ENCODE peak calls at places on chromosome 11, in six cellular contexts. F is fibroblast of lung; N is heart right ventricle; L is CD8-positive, alpha-beta T cell; D is GM23338; B is mesenchymal stem cell. P is an unnamed sample. For H3K4me1, the result is how much of the 10 kb centered on the place peaks cover.

GRCh38 chr11:36164522-36165250 is 124.5 kb downstream of the COMMD9 start:
- DNase-seq in F (peak), N (no peak), L (no peak), D (no peak), B (peak), P (no peak)

GRCh38 chr11:43327987-43328386 is 16.2 kb downstream of the API5 start:
- DNase-seq in F (peak), N (no peak), L (no peak), D (no peak), B (peak), P (no peak)

GRCh38 chr11:130631119-130631518 is 182.7 kb downstream of the ADAMTS15 start:
- DNase-seq in F (peak), N (no peak), L (no peak), D (no peak), B (peak), P (no peak)

GRCh38 chr11:13105237-13105844 is 96.2 kb downstream of the RASSF10 start:
- DNase-seq in F (no peak), N (peak), L (no peak), D (no peak), B (no peak), P (no peak)

GRCh38 chr11:2419638-2420501 is 19.3 kb downstream of the TSSC4 start:
- DNase-seq in F (peak), N (peak), L (peak), D (peak), B (peak), P (peak)

GRCh38 chr11:24593332-24593731 is 96.5 kb downstream of the LUZP2 start:
- DNase-seq in F (no peak), N (no peak), L (no peak), D (no peak), B (no peak), P (no peak)

GRCh38 chr11:87290304-87290922 is 252.7 kb downstream of the TMEM135 start:
- DNase-seq in F (peak), N (no peak), L (no peak), D (peak), B (peak), P (peak)

GRCh38 chr11:62451243-62451626 is 32.4 kb downstream of the SCGB1A1 start:
- DNase-seq in F (no peak), N (no peak), L (no peak), D (no peak), B (no peak), P (no peak)

GRCh38 chr11:120401506-120401905 is 65.3 kb downstream of the ARHGEF12 start:
- DNase-seq in F (no peak), N (no peak), L (no peak), D (no peak), B (peak), P (no peak)

GRCh38 chr11:46369458-46370152 is 11.9 kb upstream of the MDK start:
- DNase-seq in F (peak), N (no peak), L (peak), D (peak), B (peak), P (peak)

GRCh38 chr11:104781719-104782376 is 116.4 kb downstream of the CASP12 start:
- DNase-seq in F (no peak), N (no peak), L (no peak), D (peak), B (no peak), P (no peak)

GRCh38 chr11:88284306-88285057 is 53.1 kb downstream of the CTSC start:
- DNase-seq in F (peak), N (peak), L (no peak), D (no peak), B (no peak), P (no peak)

GRCh38 chr11:20261526-20261925 is 101.3 kb upstream of the DBX1 start:
- DNase-seq in F (no peak), N (no peak), L (no peak), D (no peak), B (no peak), P (no peak)

GRCh38 chr11:64489831-64490441 is 101.1 kb upstream of the SLC22A12 start:
- DNase-seq in F (peak), N (peak), L (peak), D (peak), B (peak), P (peak)

GRCh38 chr11:2217211-2218081 is 45.8 kb upstream of the TH start:
- DNase-seq in F (no peak), N (no peak), L (peak), D (no peak), B (no peak), P (no peak)

GRCh38 chr11:112610494-112610893 is 349.8 kb upstream of the PLET1 start:
- DNase-seq in F (no peak), N (no peak), L (no peak), D (no peak), B (no peak), P (no peak)

GRCh38 chr11:19187101-19187500 is 14.7 kb downstream of the CSRP3 start:
- DNase-seq in F (no peak), N (no peak), L (no peak), D (no peak), B (peak), P (no peak)

GRCh38 chr11:17846852-17847453 is 112.4 kb downstream of the KCNC1 start:
- DNase-seq in F (peak), N (peak), L (no peak), D (peak), B (no peak), P (peak)

GRCh38 chr11:23010790-23011340 is 150.6 kb upstream of the CCDC179 start:
- DNase-seq in F (no peak), N (no peak), L (no peak), D (no peak), B (no peak), P (no peak)

GRCh38 chr11:80960331-80961095 is 1519.7 kb upstream of the TENM4 start:
- DNase-seq in F (no peak), N (no peak), L (no peak), D (peak), B (no peak), P (no peak)

GRCh38 chr11:78715639-78716311 is 141.1 kb upstream of the NARS2 start:
- DNase-seq in F (peak), N (no peak), L (no peak), D (peak), B (peak), P (peak)

GRCh38 chr11:129852125-129852740 is 36.6 kb downstream of the TMEM45B start:
- DNase-seq in F (no peak), N (no peak), L (no peak), D (no peak), B (no peak), P (no peak)

GRCh38 chr11:125049393-125049792 is 13.7 kb upstream of the SLC37A2 start:
- DNase-seq in F (no peak), N (no peak), L (no peak), D (no peak), B (no peak), P (no peak)

GRCh38 chr11:3160252-3161031 is 4.7 kb downstream of the OSBPL5 start:
- DNase-seq in F (peak), N (peak), L (no peak), D (peak), B (peak), P (peak)

GRCh38 chr11:16607675-16608644 is 130.5 kb upstream of the C11orf58 start:
- DNase-seq in F (peak), N (peak), L (no peak), D (peak), B (peak), P (peak)

GRCh38 chr11:61488651-61489291 is 19.8 kb upstream of the LRRC10B start:
- DNase-seq in F (peak), N (peak), L (no peak), D (peak), B (peak), P (peak)

GRCh38 chr11:124793466-124794278 is 6.5 kb downstream of the MSANTD2 start:
- DNase-seq in F (peak), N (peak), L (peak), D (peak), B (peak), P (peak)

GRCh38 chr11:115961168-115962003 is 457.2 kb upstream of the CADM1 start:
- DNase-seq in F (no peak), N (no peak), L (no peak), D (no peak), B (no peak), P (peak)

GRCh38 chr11:77619576-77620198 is 17.9 kb downstream of the CLNS1A start:
- DNase-seq in F (peak), N (no peak), L (peak), D (peak), B (peak), P (peak)

GRCh38 chr11:12827929-12828812 is 153.9 kb downstream of the TEAD1 start:
- DNase-seq in F (peak), N (peak), L (no peak), D (peak), B (peak), P (peak)

GRCh38 chr11:126059238-126059761 is 3.4 kb downstream of the CDON start:
- DNase-seq in F (no peak), N (no peak), L (no peak), D (peak), B (no peak), P (peak)

GRCh38 chr11:3104961-3105790 is 48.0 kb upstream of the CARS1 start:
- DNase-seq in F (no peak), N (no peak), L (no peak), D (no peak), B (no peak), P (no peak)

GRCh38 chr11:128584253-128584652 is 3.1 kb downstream of the ETS1 start:
- DNase-seq in F (no peak), N (no peak), L (no peak), D (peak), B (no peak), P (no peak)
- H3K4me1 ChIP-seq in F (under half), N (under half), L (under half), D (half or more), B (under half), P (under half)

DNA sequence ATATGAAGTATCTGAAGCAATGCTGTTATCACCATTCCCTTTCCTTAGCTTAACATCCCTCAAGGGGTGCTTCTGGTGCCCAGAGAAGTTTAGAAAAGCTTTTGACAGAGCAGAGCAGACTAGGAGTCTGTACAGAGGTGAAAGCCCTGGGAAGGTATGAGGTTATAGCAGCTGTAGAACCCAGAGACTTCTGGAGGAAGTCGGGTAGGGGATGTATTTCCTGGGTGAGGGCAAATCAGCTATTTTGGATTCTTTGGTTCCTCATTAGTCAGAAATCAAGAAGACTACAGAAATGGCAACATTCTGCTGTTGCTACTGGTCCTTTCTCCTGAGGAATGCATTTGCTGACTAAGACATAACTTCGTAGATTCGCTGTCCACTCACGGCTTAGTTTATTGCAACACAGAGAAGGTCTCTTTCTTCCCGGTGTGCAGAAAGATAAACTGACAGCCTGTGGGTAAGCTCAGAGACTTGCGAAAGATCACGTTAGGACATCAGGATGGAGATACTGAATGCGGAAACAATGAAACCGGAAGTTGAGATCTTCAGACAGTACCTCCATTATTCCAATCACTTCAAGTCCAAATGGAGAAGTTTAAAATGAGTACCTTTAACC is 25.3 kb upstream of the SESN3 start:
- DNase-seq in F (peak), N (no peak), L (no peak), D (no peak), B (peak), P (no peak)
- H3K4me1 ChIP-seq in F (under half), N (under half), L (under half), D (under half), B (under half), P (under half)

GRCh38 chr11:128588086-128588485 is 728 bp upstream of the ETS1 start:
- DNase-seq in F (peak), N (no peak), L (no peak), D (no peak), B (no peak), P (no peak)

GRCh38 chr11:128585498-128586238 is 1.7 kb downstream of the ETS1 start:
- DNase-seq in F (no peak), N (no peak), L (no peak), D (peak), B (no peak), P (peak)

GRCh38 chr11:128589998-128590397 is 2.6 kb upstream of the ETS1 start:
- DNase-seq in F (no peak), N (no peak), L (no peak), D (no peak), B (no peak), P (no peak)

GRCh38 chr11:128586689-128587088 is 669 bp downstream of the ETS1 start:
- DNase-seq in F (no peak), N (no peak), L (no peak), D (no peak), B (no peak), P (no peak)

DNA sequence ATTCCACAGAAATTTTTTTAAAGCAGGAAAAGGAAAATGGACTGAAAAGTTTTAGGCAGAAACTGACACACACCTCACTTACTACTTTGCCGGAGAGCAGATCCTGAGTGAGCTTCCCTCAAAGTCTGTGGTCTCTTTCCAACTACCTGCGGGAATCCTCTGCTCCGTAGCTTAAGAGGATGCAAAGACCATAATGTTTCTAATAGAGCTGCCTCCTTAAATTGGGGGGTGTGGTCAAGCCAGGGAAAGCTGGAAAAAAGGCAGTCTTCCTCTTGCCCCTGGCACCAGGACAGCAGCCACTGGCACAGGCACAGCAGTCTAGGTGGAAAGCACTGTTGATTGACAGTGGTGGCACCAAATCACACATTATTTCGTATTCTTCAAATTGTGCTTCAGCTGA is at the start of gene ETS1:
- DNase-seq in F (peak), N (no peak), L (no peak), D (peak), B (peak), P (peak)
- H3K4me1 ChIP-seq in F (under half), N (under half), L (under half), D (under half), B (under half), P (under half)

GRCh38 chr11:8832571-8833260 is 78.3 kb upstream of the AKIP1 start:
- DNase-seq in F (peak), N (no peak), L (no peak), D (peak), B (peak), P (no peak)

GRCh38 chr11:8830641-8831040 is 80.3 kb upstream of the AKIP1 start:
- DNase-seq in F (no peak), N (no peak), L (no peak), D (no peak), B (no peak), P (no peak)

GRCh38 chr11:8829556-8829955 is 81.4 kb upstream of the AKIP1 start:
- DNase-seq in F (no peak), N (no peak), L (no peak), D (no peak), B (no peak), P (no peak)

GRCh38 chr11:8833568-8834275 is 77.3 kb upstream of the AKIP1 start:
- DNase-seq in F (no peak), N (no peak), L (no peak), D (peak), B (peak), P (no peak)

DNA sequence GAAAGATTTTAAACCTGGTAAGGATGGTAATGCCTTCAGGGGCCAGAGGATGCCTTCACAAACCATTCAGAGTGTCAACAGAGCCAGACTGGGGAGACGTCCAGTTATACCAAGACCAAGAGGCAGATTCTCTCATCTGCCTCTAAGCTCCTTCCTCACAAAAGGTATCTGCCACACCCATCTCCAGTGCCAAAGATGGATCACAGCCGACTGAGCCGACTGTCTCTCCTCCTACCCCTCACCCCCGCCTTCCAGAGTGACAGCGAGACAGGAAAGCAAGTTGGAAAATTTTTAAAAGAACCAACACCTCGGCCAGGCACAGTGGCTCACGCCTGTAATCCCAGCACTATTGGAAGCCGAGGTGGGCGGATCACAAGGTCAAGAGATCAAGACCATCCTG is 79.1 kb upstream of the AKIP1 start:
- DNase-seq in F (no peak), N (no peak), L (no peak), D (no peak), B (no peak), P (no peak)
- H3K4me1 ChIP-seq in F (under half), N (under half), L (under half), D (under half), B (under half), P (under half)

DNA sequence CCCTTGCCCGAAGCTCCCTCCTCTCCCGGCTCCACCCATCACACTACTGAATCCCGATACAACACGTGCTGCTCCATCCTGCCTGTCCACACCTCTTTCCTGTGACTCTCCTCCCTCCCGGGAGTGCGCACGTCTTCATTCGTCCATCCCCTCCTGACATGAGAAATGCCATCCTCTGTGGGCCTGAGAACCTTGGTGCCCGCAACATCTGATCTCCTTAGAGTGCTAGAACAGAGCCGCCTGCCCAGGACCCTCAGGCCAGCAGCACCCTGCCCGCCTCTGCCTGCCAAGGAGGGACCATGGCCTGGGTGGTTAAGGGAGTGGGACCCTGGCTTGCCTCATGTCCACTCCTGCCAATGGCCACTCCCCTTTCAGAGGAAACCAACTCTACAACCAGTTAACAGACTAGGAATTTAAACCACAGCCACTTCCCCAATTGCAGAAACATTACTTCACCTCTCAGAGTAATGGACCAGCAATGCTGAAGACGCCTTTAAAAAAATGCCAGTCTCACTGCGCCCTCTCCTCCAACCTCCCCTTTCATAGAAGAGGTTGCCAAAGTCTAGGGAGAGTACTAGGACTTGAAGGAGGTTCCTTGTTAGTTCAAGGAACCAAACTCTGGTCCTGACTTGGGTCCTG is 466.3 kb downstream of the OPCML start:
- DNase-seq in F (no peak), N (no peak), L (no peak), D (no peak), B (no peak), P (no peak)
- H3K4me1 ChIP-seq in F (under half), N (under half), L (under half), D (under half), B (under half), P (under half)

GRCh38 chr11:75346912-75347647 is 4.4 kb downstream of the ARRB1 start:
- DNase-seq in F (peak), N (no peak), L (no peak), D (no peak), B (peak), P (no peak)
- H3K4me1 ChIP-seq in F (under half), N (under half), L (half or more), D (under half), B (half or more), P (under half)

P was measured in neural progenitor cell.